ENCODE peak calls at places on chromosomes 2 and 18, in four cellular contexts. X is AG04450, K is fibroblast of mammary gland, Q is PC-3. U is an unnamed sample.

GRCh38 chr2:155872396-155872795 is 460.1 kb downstream of the NR4A2 start:
- DNase-seq in X (no peak), K (no peak), Q (peak), U (no peak)

GRCh38 chr18:6982398-6982797 is 135.2 kb downstream of the LAMA1 start:
- DNase-seq in X (no peak), K (no peak), Q (no peak), U (no peak)

GRCh38 chr2:28528206-28528605 is 32.3 kb downstream of the PLB1 start:
- DNase-seq in X (no peak), K (no peak), Q (no peak), U (no peak)

GRCh38 chr18:44725300-44726096 is 44.8 kb downstream of the SETBP1 start:
- DNase-seq in X (no peak), K (peak), Q (peak), U (peak)

GRCh38 chr2:29446852-29447251 is 331.6 kb downstream of the CLIP4 start:
- DNase-seq in X (no peak), K (peak), Q (no peak), U (no peak)

GRCh38 chr2:152694161-152694661 is 23.1 kb downstream of the PRPF40A start:
- DNase-seq in X (no peak), K (peak), Q (no peak), U (peak)

GRCh38 chr18:63997606-63998005 is 27.7 kb downstream of the SERPINB8 start:
- DNase-seq in X (no peak), K (no peak), Q (no peak), U (no peak)

GRCh38 chr2:136394136-136395060 is 276.4 kb upstream of the CXCR4 start:
- DNase-seq in X (no peak), K (no peak), Q (no peak), U (no peak)

GRCh38 chr2:223887127-223887526 is 49.7 kb upstream of the AP1S3 start:
- DNase-seq in X (no peak), K (no peak), Q (no peak), U (peak)

GRCh38 chr18:21398121-21398520 is 156.1 kb downstream of the GREB1L start:
- DNase-seq in X (no peak), K (no peak), Q (no peak), U (no peak)

GRCh38 chr2:38505779-38506178 is 96.9 kb downstream of the HNRNPLL start:
- DNase-seq in X (peak), K (peak), Q (peak), U (peak)

GRCh38 chr2:1518891-1519530 is 105.7 kb downstream of the TPO start:
- DNase-seq in X (no peak), K (peak), Q (peak), U (peak)

GRCh38 chr2:160091381-160091780 is 29.0 kb upstream of the PLA2R1 start:
- DNase-seq in X (no peak), K (peak), Q (peak), U (peak)

GRCh38 chr2:42622943-42623676 is 54.7 kb downstream of the MTA3 start:
- DNase-seq in X (no peak), K (no peak), Q (no peak), U (no peak)

GRCh38 chr2:235600926-235601325 is 107.1 kb downstream of the AGAP1 start:
- DNase-seq in X (no peak), K (no peak), Q (no peak), U (no peak)

GRCh38 chr2:171225302-171225980 is 64.7 kb upstream of the TLK1 start:
- DNase-seq in X (peak), K (peak), Q (peak), U (peak)

GRCh38 chr2:109527846-109528705 is 85.7 kb downstream of the SEPTIN10 start:
- DNase-seq in X (no peak), K (no peak), Q (no peak), U (no peak)

GRCh38 chr2:84855730-84856129 is 25.2 kb downstream of the TRABD2A start:
- DNase-seq in X (no peak), K (no peak), Q (no peak), U (no peak)

GRCh38 chr2:160405077-160405865 is 88.3 kb downstream of the RBMS1 start:
- DNase-seq in X (no peak), K (no peak), Q (no peak), U (no peak)

GRCh38 chr18:79603321-79604204 is 76.0 kb upstream of the CTDP1 start:
- DNase-seq in X (no peak), K (no peak), Q (no peak), U (no peak)

GRCh38 chr2:190553254-190553653 is 18.7 kb upstream of the NEMP2 start:
- DNase-seq in X (no peak), K (no peak), Q (no peak), U (no peak)

GRCh38 chr2:224584111-224584764 is 925 bp downstream of the CUL3 start:
- DNase-seq in X (no peak), K (peak), Q (peak), U (peak)

GRCh38 chr2:124165698-124166097 is 140.6 kb downstream of the CNTNAP5 start:
- DNase-seq in X (no peak), K (no peak), Q (no peak), U (no peak)

GRCh38 chr2:854460-854859 is 96.2 kb upstream of the SNTG2 start:
- DNase-seq in X (no peak), K (peak), Q (peak), U (peak)

GRCh38 chr18:37019157-37019571 is 190.2 kb downstream of the KIAA1328 start:
- DNase-seq in X (no peak), K (peak), Q (peak), U (peak)

GRCh38 chr2:89763254-89763580 is 1071.7 kb downstream of the RPIA start:
- DNase-seq in X (no peak), K (no peak), Q (no peak), U (no peak)

GRCh38 chr2:150234787-150235512 is 252.5 kb downstream of the RND3 start:
- DNase-seq in X (peak), K (peak), Q (peak), U (peak)

GRCh38 chr2:55618025-55618648 is 715 bp upstream of the PPP4R3B start:
- DNase-seq in X (no peak), K (peak), Q (peak), U (peak)

GRCh38 chr18:13526519-13526918 is 199.8 kb downstream of the FAM210A start:
- DNase-seq in X (no peak), K (no peak), Q (no peak), U (no peak)

GRCh38 chr2:6423131-6423530 is 442.6 kb downstream of the CMPK2 start:
- DNase-seq in X (no peak), K (peak), Q (no peak), U (peak)

GRCh38 chr18:47036298-47036874 is 965 bp upstream of the ELOA2 start:
- DNase-seq in X (no peak), K (peak), Q (peak), U (peak)

GRCh38 chr18:50399582-50399981 is 24.7 kb downstream of the SKA1 start:
- DNase-seq in X (no peak), K (peak), Q (no peak), U (no peak)

GRCh38 chr2:173589604-173590277 is 235.1 kb downstream of the CDCA7 start:
- DNase-seq in X (no peak), K (peak), Q (peak), U (peak)

GRCh38 chr2:57045236-57045635 is 861.4 kb downstream of the CCDC85A start:
- DNase-seq in X (no peak), K (no peak), Q (no peak), U (no peak)

GRCh38 chr2:62939735-62940491 is 110.7 kb upstream of the OTX1 start:
- DNase-seq in X (peak), K (peak), Q (peak), U (peak)

GRCh38 chr18:9003406-9004100 is 98.9 kb upstream of the NDUFV2 start:
- DNase-seq in X (no peak), K (no peak), Q (no peak), U (no peak)

DNA sequence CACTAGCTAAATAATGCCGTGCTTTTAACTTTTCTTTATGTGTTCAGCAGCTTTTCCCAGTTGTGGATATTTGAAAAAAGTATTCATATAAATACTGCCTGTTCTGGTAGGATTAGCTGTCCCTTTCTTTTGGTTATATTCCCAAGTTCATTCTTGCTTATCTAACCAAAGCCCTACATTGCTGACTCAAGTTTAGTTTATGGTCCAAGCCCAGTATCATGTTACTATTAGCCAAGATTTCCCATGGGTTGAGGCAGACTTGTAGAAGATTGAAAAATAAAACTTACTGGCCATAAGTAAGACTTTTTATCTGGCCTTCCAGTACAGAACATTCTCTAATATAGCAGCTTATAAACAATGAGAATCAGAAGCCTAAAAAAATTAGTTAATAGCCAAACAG is 49.7 kb upstream of the NFE2L2 start:
- DNase-seq in X (peak), K (peak), Q (peak), U (peak)
- TF ChIP-seq CTCF in X (no peak), K (no peak), Q (no peak), U (no peak)

DNA sequence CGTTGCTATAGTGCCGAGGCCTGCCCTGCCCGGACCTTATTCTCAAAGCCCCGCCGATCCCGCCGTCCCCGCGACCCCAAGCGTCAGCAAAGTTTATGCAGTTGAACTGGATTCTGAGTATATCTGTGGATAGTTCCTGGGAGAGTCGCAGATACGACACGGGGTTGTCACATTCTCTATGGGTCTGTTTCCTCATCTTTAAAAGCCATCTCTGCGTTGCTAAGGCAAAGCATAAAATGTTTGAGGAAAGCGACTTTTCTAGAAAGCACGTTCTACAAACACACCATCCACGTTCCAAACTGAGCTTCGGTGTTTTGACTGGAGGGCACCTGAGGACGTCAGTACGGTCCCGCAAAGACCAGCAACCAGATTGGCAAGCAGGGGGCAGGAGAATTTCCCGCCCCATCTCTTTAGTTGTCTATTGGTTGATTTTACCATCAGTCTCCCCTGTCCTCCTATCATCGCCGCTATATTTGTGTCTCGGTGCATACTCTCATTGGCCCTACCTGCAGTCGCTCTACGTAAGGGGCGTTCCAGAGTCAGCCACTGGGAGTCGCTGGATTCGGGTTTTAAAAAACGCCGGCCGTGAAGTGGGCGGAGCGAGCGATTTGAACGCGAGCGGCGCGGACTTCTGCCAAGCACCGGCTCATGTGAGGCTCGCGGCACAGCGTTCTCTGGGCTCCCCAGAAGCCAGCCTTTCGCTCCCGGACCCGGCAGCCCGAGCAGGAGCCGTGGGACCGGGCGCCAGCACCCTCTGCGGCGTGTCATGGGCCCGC is at the start of gene CENPA:
- DNase-seq in X (peak), K (peak), Q (peak), U (peak)
- TF ChIP-seq CTCF in X (peak), K (peak), Q (no peak), U (no peak)

GRCh38 chr2:232368311-232368731 is 10.2 kb upstream of the ALPP start:
- DNase-seq in X (no peak), K (no peak), Q (peak), U (peak)

GRCh38 chr2:232367591-232368233 is 10.8 kb upstream of the ALPP start:
- DNase-seq in X (no peak), K (no peak), Q (no peak), U (no peak)

GRCh38 chr2:232367016-232367415 is 11.5 kb upstream of the ALPP start:
- DNase-seq in X (no peak), K (no peak), Q (no peak), U (no peak)

GRCh38 chr2:232363784-232364615 is 14.6 kb upstream of the ALPP start:
- DNase-seq in X (no peak), K (no peak), Q (no peak), U (no peak)

DNA sequence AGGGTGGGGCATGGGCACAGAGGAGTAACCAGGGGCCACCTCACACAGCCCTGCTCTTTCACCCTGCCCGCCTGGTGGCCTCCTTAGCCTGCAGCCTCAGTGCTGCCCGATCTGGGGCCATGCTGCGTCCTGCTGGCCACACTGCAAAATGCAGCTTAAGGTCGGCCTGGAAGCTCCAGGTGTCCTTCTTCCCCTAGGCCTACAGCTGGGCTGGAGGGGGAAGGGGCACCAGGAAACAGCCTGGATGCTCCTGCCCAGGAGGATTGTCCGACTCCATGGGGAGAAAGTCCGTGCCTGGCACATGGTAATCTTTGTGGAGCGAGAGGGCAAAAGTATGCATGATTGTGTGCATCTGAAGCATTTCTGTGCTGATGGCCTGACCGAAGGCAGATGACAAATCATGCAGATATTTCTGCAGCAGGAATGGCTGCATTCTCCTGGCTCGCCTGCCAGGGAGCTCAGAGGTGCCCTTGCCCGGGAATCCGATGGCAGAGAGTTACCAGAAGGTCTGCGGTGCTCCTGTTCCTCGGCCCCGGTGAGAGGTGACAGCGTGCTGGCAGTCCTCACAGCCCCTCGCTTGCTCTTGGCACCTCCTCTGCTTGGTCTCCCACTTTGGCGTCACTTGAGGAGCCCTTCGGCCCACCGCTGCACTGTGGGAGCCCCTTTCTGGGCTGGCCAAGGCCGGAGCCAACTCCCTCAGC is 12.8 kb upstream of the ALPP start:
- DNase-seq in X (peak), K (no peak), Q (peak), U (peak)
- TF ChIP-seq CTCF in X (peak), K (peak), Q (peak), U (peak)

DNA sequence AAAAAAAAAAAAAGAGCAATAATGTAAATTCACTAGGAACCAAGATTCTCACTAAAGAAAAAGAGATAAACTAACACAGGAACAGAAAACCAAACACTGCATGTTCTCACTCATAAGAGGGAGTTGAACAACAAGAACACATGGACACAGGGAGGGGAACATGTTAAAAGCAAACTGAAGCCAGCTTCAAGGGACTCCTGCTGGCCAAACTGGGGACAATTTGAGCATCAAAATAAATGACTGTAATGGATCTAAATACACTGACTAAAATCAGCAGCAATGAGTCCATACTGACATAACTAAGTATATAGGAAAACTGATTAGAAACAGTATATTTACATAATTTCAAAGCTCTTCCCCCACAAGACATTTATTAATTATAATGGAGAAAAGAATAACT is 73.0 kb downstream of the FARSB start:
- DNase-seq in X (no peak), K (peak), Q (peak), U (no peak)
- TF ChIP-seq CTCF in X (peak), K (peak), Q (peak), U (no peak)

GRCh38 chr2:232530626-232531260 is 4.8 kb downstream of the CHRND start:
- DNase-seq in X (no peak), K (no peak), Q (no peak), U (no peak)
- TF ChIP-seq CTCF in X (no peak), K (no peak), Q (no peak), U (no peak)

DNA sequence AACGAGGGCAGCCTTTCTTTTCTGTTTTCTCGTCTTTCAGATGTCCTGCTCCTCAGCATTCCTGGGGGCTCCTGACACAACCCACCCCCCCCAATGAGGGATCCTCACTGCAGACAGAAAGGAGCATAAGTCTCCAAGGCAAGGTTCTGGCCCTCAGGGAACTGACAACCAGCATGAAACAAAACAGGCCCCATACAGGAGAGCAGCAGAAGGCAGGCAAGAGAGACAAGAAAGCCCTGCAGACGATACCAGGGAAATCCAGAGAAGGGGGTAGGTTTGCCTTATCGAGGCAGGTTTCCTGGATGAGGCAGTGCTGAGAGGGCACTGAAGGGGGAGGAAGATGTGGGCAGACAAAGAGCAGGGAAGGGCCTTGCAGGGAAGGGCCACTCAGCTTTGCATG is 103.9 kb upstream of the EPAS1 start:
- DNase-seq in X (no peak), K (no peak), Q (no peak), U (no peak)
- TF ChIP-seq CTCF in X (no peak), K (no peak), Q (no peak), U (no peak)

GRCh38 chr2:26840937-26841610 is 6.9 kb upstream of the DPYSL5 start:
- DNase-seq in X (no peak), K (no peak), Q (peak), U (peak)

GRCh38 chr2:26843041-26843440 is 4.9 kb upstream of the DPYSL5 start:
- DNase-seq in X (no peak), K (no peak), Q (no peak), U (no peak)

GRCh38 chr2:26838121-26838906 is 9.6 kb upstream of the DPYSL5 start:
- DNase-seq in X (no peak), K (peak), Q (peak), U (peak)
- TF ChIP-seq CTCF in X (peak), K (no peak), Q (no peak), U (peak)

GRCh38 chr2:178205853-178206516 is 11.7 kb downstream of the OSBPL6 start:
- DNase-seq in X (no peak), K (peak), Q (peak), U (no peak)

GRCh38 chr2:178211943-178212342 is 17.6 kb downstream of the OSBPL6 start:
- DNase-seq in X (no peak), K (no peak), Q (no peak), U (no peak)

GRCh38 chr2:178208336-178208735 is 14.0 kb downstream of the OSBPL6 start:
- DNase-seq in X (no peak), K (no peak), Q (no peak), U (no peak)

GRCh38 chr2:178211460-178211859 is 17.1 kb downstream of the OSBPL6 start:
- DNase-seq in X (no peak), K (no peak), Q (no peak), U (no peak)

GRCh38 chr2:178208817-178209216 is 14.5 kb downstream of the OSBPL6 start:
- DNase-seq in X (no peak), K (peak), Q (peak), U (no peak)
- TF ChIP-seq CTCF in X (peak), K (peak), Q (peak), U (peak)

GRCh38 chr2:71778514-71779305 is 325.3 kb downstream of the DYSF start:
- DNase-seq in X (no peak), K (no peak), Q (peak), U (peak)
- TF ChIP-seq CTCF in X (peak), K (peak), Q (peak), U (no peak)

U was measured in MCF 10A.